ENCODE peak calls at places on chromosomes 7 and 10, in five cellular contexts. One of them, this sample, is unnamed.

GRCh38 chr7:139682136-139683013 is 95.4 kb downstream of the HIPK2 start:
- DNase-seq in IMR-90: peak
- DNase-seq in H1: no peak
- DNase-seq in trophoblast cell: no peak
- DNase-seq in mesendoderm: peak
- DNase-seq in this sample: peak

GRCh38 chr7:103949374-103949773 is 40.1 kb downstream of the RELN start:
- DNase-seq in trophoblast cell: no peak
- DNase-seq in H1: no peak
- DNase-seq in mesendoderm: no peak
- DNase-seq in IMR-90: no peak
- DNase-seq in this sample: no peak

GRCh38 chr7:158941821-158942605 is 85.7 kb downstream of the DYNC2I1 start:
- DNase-seq in H1: no peak
- DNase-seq in mesendoderm: no peak
- DNase-seq in trophoblast cell: no peak
- DNase-seq in IMR-90: no peak
- DNase-seq in this sample: no peak

GRCh38 chr10:126245501-126245900 is 142.8 kb downstream of the ADAM12 start:
- DNase-seq in trophoblast cell: no peak
- DNase-seq in IMR-90: no peak
- DNase-seq in H1: no peak
- DNase-seq in mesendoderm: no peak
- DNase-seq in this sample: no peak

GRCh38 chr10:100828744-100829102 is 83.3 kb downstream of the PAX2 start:
- DNase-seq in mesendoderm: peak
- DNase-seq in IMR-90: no peak
- DNase-seq in trophoblast cell: no peak
- DNase-seq in H1: no peak
- DNase-seq in this sample: no peak

GRCh38 chr10:1434912-1435692 is 302.2 kb downstream of the ADARB2 start:
- DNase-seq in IMR-90: no peak
- DNase-seq in H1: no peak
- DNase-seq in trophoblast cell: no peak
- DNase-seq in mesendoderm: peak
- DNase-seq in this sample: no peak

GRCh38 chr7:36305648-36306047 is 84.0 kb upstream of the ANLN start:
- DNase-seq in trophoblast cell: no peak
- DNase-seq in IMR-90: no peak
- DNase-seq in H1: no peak
- DNase-seq in mesendoderm: no peak
- DNase-seq in this sample: no peak

GRCh38 chr10:120458432-120458831 is 1.4 kb downstream of the PLPP4 start:
- DNase-seq in trophoblast cell: no peak
- DNase-seq in H1: no peak
- DNase-seq in IMR-90: no peak
- DNase-seq in mesendoderm: no peak
- DNase-seq in this sample: no peak

GRCh38 chr10:49488056-49488455 is 50.9 kb downstream of the ERCC6 start:
- DNase-seq in trophoblast cell: no peak
- DNase-seq in IMR-90: no peak
- DNase-seq in H1: no peak
- DNase-seq in mesendoderm: no peak
- DNase-seq in this sample: no peak

GRCh38 chr7:116433246-116433645 is 66.3 kb upstream of the CAV2 start:
- DNase-seq in mesendoderm: no peak
- DNase-seq in trophoblast cell: peak
- DNase-seq in H1: no peak
- DNase-seq in IMR-90: no peak
- DNase-seq in this sample: no peak

DNA sequence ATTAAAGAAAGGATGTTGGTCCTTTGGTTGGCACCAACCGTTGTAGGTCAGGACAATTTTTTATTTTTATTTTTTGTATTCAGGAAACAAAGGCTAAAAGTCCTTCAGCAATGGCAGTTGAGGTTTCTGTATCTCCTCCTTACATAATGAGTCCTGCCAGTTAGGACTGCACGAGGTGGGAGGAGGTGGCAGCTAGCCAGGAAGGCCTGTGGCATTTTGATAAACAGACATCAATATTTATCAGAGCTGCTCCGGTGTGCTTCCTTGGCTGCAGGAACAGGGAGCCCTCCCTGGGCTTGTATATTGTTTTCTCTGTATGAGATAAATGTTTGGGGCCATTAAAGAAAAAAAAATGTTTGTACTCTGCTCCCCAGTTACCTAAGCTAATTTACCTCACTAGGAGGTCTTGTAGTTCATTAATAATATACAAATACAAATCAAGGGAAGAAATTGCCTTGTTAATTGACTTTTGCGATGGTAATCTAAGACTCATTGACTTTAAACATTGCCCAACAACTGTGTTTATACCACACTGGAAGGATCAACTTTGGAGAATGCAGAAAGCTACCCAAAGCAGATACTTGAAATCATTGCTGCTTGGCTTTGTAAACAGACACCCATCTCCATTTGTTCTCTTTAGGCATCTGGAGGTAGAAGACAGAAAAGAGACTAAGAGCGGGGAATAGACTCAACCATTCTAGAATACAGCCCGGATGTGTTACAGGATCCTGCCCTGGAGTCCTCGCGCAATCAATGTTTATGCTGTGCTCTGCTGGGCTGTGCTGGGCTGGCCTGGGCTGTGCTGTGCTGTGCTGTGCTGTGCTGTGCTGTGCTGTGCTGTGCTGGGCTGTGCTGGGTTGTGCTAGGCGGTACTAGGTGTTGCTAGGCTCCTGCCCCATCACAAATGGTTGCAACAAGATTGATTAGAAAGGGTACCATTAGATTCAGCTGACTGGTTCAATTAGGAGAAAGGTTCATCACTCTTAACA is 36.5 kb upstream of the PDZD8 start:
- DNase-seq in mesendoderm: no peak
- DNase-seq in H1: no peak
- DNase-seq in IMR-90: no peak
- DNase-seq in trophoblast cell: no peak
- DNase-seq in this sample: no peak
- H3K4me3 ChIP-seq in mesendoderm: no peak
- H3K4me3 ChIP-seq in H1: no peak
- H3K4me3 ChIP-seq in IMR-90: no peak
- H3K4me3 ChIP-seq in trophoblast cell: no peak
- H3K4me3 ChIP-seq in this sample: no peak

GRCh38 chr10:102670065-102670400 is 25.8 kb downstream of the TRIM8 start:
- DNase-seq in trophoblast cell: no peak
- DNase-seq in IMR-90: no peak
- DNase-seq in H1: no peak
- DNase-seq in mesendoderm: no peak
- DNase-seq in this sample: no peak

GRCh38 chr10:102672822-102673200 is 28.5 kb downstream of the TRIM8 start:
- DNase-seq in trophoblast cell: no peak
- DNase-seq in IMR-90: no peak
- DNase-seq in mesendoderm: no peak
- DNase-seq in H1: no peak
- DNase-seq in this sample: no peak

GRCh38 chr10:102670871-102671434 is 26.7 kb downstream of the TRIM8 start:
- DNase-seq in mesendoderm: peak
- DNase-seq in IMR-90: no peak
- DNase-seq in trophoblast cell: no peak
- DNase-seq in H1: no peak
- DNase-seq in this sample: peak

GRCh38 chr10:102668312-102669110 is 24.2 kb downstream of the TRIM8 start:
- DNase-seq in H1: no peak
- DNase-seq in IMR-90: no peak
- DNase-seq in trophoblast cell: no peak
- DNase-seq in mesendoderm: no peak
- DNase-seq in this sample: no peak

DNA sequence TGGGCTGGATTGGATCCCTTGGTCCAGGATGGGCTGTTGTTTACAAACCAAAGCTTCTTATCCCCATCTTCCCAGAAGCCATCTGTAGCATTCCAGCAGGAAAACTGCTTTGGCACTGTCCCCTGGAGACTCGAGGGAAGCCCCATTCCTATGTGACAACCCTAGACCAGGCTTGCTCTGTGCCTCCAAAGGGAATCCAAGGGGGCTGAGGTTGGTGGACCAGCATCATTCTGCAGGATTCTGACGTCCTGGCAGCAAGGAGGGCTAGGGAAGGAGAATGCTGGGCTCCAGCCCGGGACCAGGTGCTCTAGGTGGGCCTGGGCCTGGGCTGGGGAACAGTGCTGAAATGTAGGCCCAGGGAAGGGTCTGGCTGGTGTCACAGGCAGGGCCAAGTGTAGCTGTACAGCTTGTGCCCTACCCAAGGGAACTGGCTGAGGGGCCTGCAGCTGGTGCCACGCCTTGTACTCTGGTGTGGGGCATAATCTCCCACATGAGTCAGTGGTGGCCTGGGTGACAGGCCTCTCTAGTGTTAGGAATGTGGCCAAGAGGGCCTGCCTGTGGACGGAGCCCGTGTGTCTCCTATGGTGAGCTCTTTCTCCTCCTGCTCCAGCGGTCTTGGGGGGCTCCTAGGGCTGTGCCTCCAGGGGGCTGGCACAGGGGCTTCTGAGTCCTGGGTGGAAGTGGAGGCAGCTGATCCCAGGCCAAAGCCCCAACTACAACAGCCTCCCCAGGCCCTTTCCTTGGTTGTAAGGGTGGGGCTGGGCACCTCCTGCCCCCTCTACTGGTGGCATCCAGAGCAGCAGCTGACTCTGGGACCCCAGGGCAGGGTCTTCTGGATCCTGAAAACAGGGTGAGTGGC is 25.2 kb downstream of the TRIM8 start:
- DNase-seq in IMR-90: peak
- DNase-seq in H1: peak
- DNase-seq in mesendoderm: peak
- DNase-seq in trophoblast cell: peak
- DNase-seq in this sample: peak
- H3K23ac ChIP-seq in IMR-90: peak
- H3K23ac ChIP-seq in H1: no peak
- H3K23ac ChIP-seq in mesendoderm: peak
- H3K23ac ChIP-seq in trophoblast cell: peak
- H3K23ac ChIP-seq in this sample: peak

GRCh38 chr10:112797908-112798307 is 152.1 kb upstream of the TCF7L2 start:
- DNase-seq in IMR-90: no peak
- DNase-seq in mesendoderm: no peak
- DNase-seq in H1: peak
- DNase-seq in trophoblast cell: no peak
- DNase-seq in this sample: no peak
- H2BK120ac ChIP-seq in IMR-90: no peak
- H2BK120ac ChIP-seq in mesendoderm: no peak
- H2BK120ac ChIP-seq in H1: no peak
- H2BK120ac ChIP-seq in trophoblast cell: peak
- H2BK120ac ChIP-seq in this sample: no peak

DNA sequence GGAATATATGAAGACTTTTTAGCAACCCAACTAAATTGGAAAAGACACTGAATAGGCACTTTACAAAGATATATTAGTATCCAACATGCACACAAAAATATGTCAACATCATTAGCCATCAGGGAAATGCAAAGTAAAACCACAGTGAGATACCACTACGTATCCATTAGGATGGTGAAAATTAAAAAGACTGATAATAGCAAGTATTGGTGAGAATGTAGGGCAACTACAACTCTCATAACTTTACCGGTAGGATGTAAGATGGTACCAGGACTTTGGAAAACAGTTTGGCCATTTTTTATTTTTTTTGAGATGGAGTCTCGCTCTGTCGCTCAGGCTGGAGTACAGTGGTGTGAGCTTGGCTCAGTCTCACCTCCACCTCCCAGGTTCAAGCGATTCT is 13.7 kb upstream of the CCNY start:
- DNase-seq in IMR-90: no peak
- DNase-seq in trophoblast cell: no peak
- DNase-seq in H1: no peak
- DNase-seq in mesendoderm: no peak
- DNase-seq in this sample: no peak
- H3K4me3 ChIP-seq in IMR-90: no peak
- H3K4me3 ChIP-seq in trophoblast cell: no peak
- H3K4me3 ChIP-seq in H1: no peak
- H3K4me3 ChIP-seq in mesendoderm: no peak
- H3K4me3 ChIP-seq in this sample: no peak

GRCh38 chr10:121536271-121536918 is 61.8 kb downstream of the FGFR2 start:
- DNase-seq in mesendoderm: no peak
- DNase-seq in IMR-90: no peak
- DNase-seq in H1: no peak
- DNase-seq in trophoblast cell: no peak
- DNase-seq in this sample: no peak
- H3K23ac ChIP-seq in mesendoderm: no peak
- H3K23ac ChIP-seq in IMR-90: no peak
- H3K23ac ChIP-seq in H1: no peak
- H3K23ac ChIP-seq in trophoblast cell: no peak
- H3K23ac ChIP-seq in this sample: no peak

GRCh38 chr10:124521429-124521871 is 59.8 kb downstream of the LHPP start:
- DNase-seq in H1: no peak
- DNase-seq in mesendoderm: no peak
- DNase-seq in trophoblast cell: no peak
- DNase-seq in IMR-90: no peak
- DNase-seq in this sample: no peak
- H2BK120ac ChIP-seq in H1: no peak
- H2BK120ac ChIP-seq in mesendoderm: no peak
- H2BK120ac ChIP-seq in trophoblast cell: no peak
- H2BK120ac ChIP-seq in IMR-90: no peak
- H2BK120ac ChIP-seq in this sample: no peak

DNA sequence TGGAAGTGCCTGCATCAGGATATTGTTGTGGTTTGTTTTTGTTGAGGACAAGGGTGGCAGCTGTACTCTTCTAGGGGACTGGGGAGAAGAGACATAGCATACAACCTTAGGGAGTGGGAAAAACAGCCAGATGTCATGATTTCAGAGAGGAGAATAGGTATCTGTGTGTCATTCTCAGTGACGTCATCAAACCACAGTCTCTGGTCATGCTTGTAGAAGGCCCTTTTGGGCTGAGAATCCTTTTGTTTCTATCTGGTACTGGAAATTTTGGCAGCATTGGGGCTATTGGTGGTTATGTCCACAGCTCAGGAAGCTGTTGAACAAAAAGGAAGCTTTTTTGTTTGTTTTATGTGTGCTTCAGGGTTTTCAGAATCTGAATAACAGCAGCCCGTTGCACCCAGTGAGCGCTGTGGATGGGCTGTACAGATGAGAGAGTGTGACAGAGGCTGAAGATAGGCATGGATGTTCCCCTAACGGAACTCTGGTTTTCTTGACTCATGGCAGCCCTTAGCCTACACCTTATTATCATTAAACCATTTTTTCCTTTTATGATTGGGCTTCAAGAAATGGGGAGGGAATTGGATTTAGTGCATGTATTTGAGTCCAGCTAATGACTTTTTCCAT is 65.6 kb downstream of the SND1 start:
- DNase-seq in mesendoderm: no peak
- DNase-seq in H1: no peak
- DNase-seq in IMR-90: peak
- DNase-seq in trophoblast cell: no peak
- DNase-seq in this sample: no peak
- H3K4me3 ChIP-seq in mesendoderm: no peak
- H3K4me3 ChIP-seq in H1: no peak
- H3K4me3 ChIP-seq in IMR-90: no peak
- H3K4me3 ChIP-seq in trophoblast cell: no peak
- H3K4me3 ChIP-seq in this sample: no peak